ENCODE peak calls at places on chromosomes 2 and 18, in five cellular contexts. G is H1, V is sigmoid colon, S is spleen, N is transverse colon. W is an unnamed sample.

GRCh38 chr2:143558665-143559064 is 429.4 kb downstream of the ARHGAP15 start:
- DNase-seq in G (no peak), V (no peak), S (no peak), N (no peak), W (no peak)

GRCh38 chr2:38590053-38590452 is 12.7 kb downstream of the HNRNPLL start:
- DNase-seq in G (no peak), V (no peak), S (no peak), N (no peak), W (no peak)

GRCh38 chr2:35522434-35522833 is 833.1 kb upstream of the CRIM1 start:
- DNase-seq in G (no peak), V (no peak), S (no peak), N (no peak), W (no peak)

GRCh38 chr2:127637725-127638252 is 8.2 kb upstream of the GPR17 start:
- DNase-seq in G (no peak), V (no peak), S (peak), N (no peak), W (no peak)

GRCh38 chr18:3345452-3345851 is 83.5 kb downstream of the MYL12B start:
- DNase-seq in G (no peak), V (no peak), S (no peak), N (no peak), W (no peak)

GRCh38 chr2:241609859-241610793 is 26.8 kb downstream of the THAP4 start:
- DNase-seq in G (peak), V (peak), S (peak), N (peak), W (peak)

GRCh38 chr18:59685501-59685900 is 11.7 kb downstream of the CCBE1 start:
- DNase-seq in G (no peak), V (peak), S (no peak), N (no peak), W (no peak)

GRCh38 chr2:105821428-105822125 is 76.9 kb downstream of the NCK2 start:
- DNase-seq in G (no peak), V (no peak), S (no peak), N (no peak), W (no peak)

GRCh38 chr18:37674570-37674969 is 109.0 kb upstream of the CELF4 start:
- DNase-seq in G (no peak), V (no peak), S (no peak), N (no peak), W (no peak)

GRCh38 chr2:96109931-96110511 is 6.3 kb downstream of the ADRA2B start:
- DNase-seq in G (no peak), V (peak), S (peak), N (no peak), W (no peak)

GRCh38 chr2:68762665-68763064 is 28.1 kb downstream of the ARHGAP25 start:
- DNase-seq in G (no peak), V (no peak), S (no peak), N (no peak), W (no peak)

GRCh38 chr2:42613281-42614064 is 45.0 kb downstream of the MTA3 start:
- DNase-seq in G (no peak), V (no peak), S (no peak), N (no peak), W (no peak)

GRCh38 chr2:138252587-138252986 is 249.0 kb upstream of the SPOPL start:
- DNase-seq in G (no peak), V (no peak), S (no peak), N (no peak), W (no peak)

GRCh38 chr2:186690796-186691195 is 3.1 kb upstream of the FAM171B start:
- DNase-seq in G (no peak), V (no peak), S (no peak), N (no peak), W (no peak)

GRCh38 chr2:231293163-231293562 is 94.7 kb downstream of the ARMC9 start:
- DNase-seq in G (no peak), V (no peak), S (no peak), N (no peak), W (no peak)

GRCh38 chr2:24855703-24856102 is 62.5 kb downstream of the CENPO start:
- DNase-seq in G (no peak), V (peak), S (peak), N (no peak), W (no peak)

GRCh38 chr2:163733301-163733938 is 2.4 kb downstream of the FIGN start:
- DNase-seq in G (no peak), V (peak), S (peak), N (no peak), W (no peak)

GRCh38 chr2:191318729-191319078 is 73.5 kb downstream of the MYO1B start:
- DNase-seq in G (no peak), V (no peak), S (no peak), N (peak), W (no peak)

GRCh38 chr2:10331702-10332401 is 29.1 kb downstream of the HPCAL1 start:
- DNase-seq in G (no peak), V (no peak), S (peak), N (peak), W (no peak)
- H3K4me3 ChIP-seq in G (no peak), V (no peak), S (peak), N (no peak), W (peak)

GRCh38 chr2:210366675-210367080 is 51.7 kb upstream of the MYL1 start:
- DNase-seq in G (no peak), V (no peak), S (no peak), N (no peak), W (no peak)
- TF ChIP-seq CTCF in G (no peak), V (no peak), S (no peak), N (no peak), W (no peak)

GRCh38 chr2:159614534-159615186 is 1.7 kb downstream of the BAZ2B start:
- DNase-seq in G (no peak), V (no peak), S (no peak), N (no peak), W (no peak)
- TF ChIP-seq POLR2AphosphoS5 in G (no peak), V (no peak), S (no peak), N (peak), W (no peak)

DNA sequence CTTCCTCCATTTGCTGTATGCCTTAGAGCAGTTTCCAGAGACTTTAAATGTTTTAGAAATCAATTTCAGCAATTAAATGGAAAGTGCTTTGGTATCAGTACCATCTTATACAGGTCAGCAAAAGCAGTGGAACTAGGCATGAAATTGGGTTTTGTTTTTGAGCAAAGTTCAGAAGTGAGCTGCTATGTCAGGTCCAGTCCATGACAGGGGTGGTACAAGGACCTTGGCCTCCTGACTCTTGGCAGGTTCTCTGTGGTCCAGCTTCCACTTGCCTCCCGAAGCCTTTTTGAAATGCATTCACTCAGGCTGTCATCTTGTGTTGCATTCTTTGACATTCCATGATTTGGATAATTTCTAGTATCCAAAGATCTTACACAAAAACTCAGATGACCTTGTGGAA is 159.3 kb downstream of the ACOXL start:
- DNase-seq in G (no peak), V (no peak), S (no peak), N (no peak), W (no peak)
- H3K4me3 ChIP-seq in G (no peak), V (no peak), S (no peak), N (no peak), W (no peak)

GRCh38 chr2:9914384-9915065 is 37.0 kb upstream of the GRHL1 start:
- DNase-seq in G (no peak), V (no peak), S (no peak), N (peak), W (no peak)
- TF ChIP-seq CTCF in G (no peak), V (no peak), S (no peak), N (no peak), W (no peak)

GRCh38 chr2:199463000-199463692 is 5.4 kb upstream of the SATB2 start:
- DNase-seq in G (peak), V (peak), S (peak), N (peak), W (no peak)
- TF ChIP-seq POLR2AphosphoS5 in G (no peak), V (no peak), S (peak), N (peak), W (no peak)

GRCh38 chr2:44972771-44973535 is 31.5 kb downstream of the SIX3 start:
- DNase-seq in G (no peak), V (no peak), S (no peak), N (no peak), W (no peak)
- H3K4me3 ChIP-seq in G (no peak), V (no peak), S (no peak), N (no peak), W (no peak)

GRCh38 chr2:18987592-18988073 is 370.8 kb downstream of the OSR1 start:
- DNase-seq in G (no peak), V (peak), S (no peak), N (peak), W (peak)
- TF ChIP-seq CTCF in G (no peak), V (no peak), S (no peak), N (no peak), W (peak)